ENCODE peak calls at places on chromosomes 6 and 20, in eight cellular contexts. L, J, W, Z, R, P, B and Q are unnamed samples.

GRCh38 chr6:25232478-25232877 is 46.7 kb upstream of the CARMIL1 start:
- DNase-seq in B (no peak), R (no peak), L (no peak), Z (no peak), W (no peak), J (peak), P (no peak), Q (peak)

GRCh38 chr6:143549630-143550268 is 38.2 kb upstream of the FUCA2 start:
- DNase-seq in R (no peak), L (no peak), B (no peak), Z (peak), W (peak), P (no peak), J (no peak), Q (no peak)

GRCh38 chr6:55734256-55734655 is 141.1 kb downstream of the BMP5 start:
- DNase-seq in Z (peak), B (no peak), W (no peak), R (no peak), J (no peak), L (no peak), P (peak), Q (no peak)

GRCh38 chr6:16684896-16685554 is 76.2 kb downstream of the ATXN1 start:
- DNase-seq in J (no peak), P (no peak), R (no peak), B (peak), L (no peak), Z (peak), W (peak), Q (no peak)

GRCh38 chr20:62356143-62356947 is 10.8 kb downstream of the LAMA5 start:
- DNase-seq in J (no peak), P (no peak), R (peak), B (no peak), Z (no peak), L (no peak), W (no peak), Q (no peak)

GRCh38 chr6:13044390-13044789 is 283.9 kb downstream of the TBC1D7 start:
- DNase-seq in Z (peak), R (no peak), L (no peak), P (no peak), J (no peak), W (peak), B (no peak), Q (no peak)

GRCh38 chr20:49320460-49320859 is 42.6 kb upstream of the ZNFX1 start:
- DNase-seq in B (no peak), L (no peak), R (no peak), W (no peak), Z (peak), J (no peak), P (peak), Q (no peak)

GRCh38 chr20:31808481-31808880 is 10.7 kb upstream of the MYLK2 start:
- DNase-seq in W (no peak), R (no peak), J (no peak), P (no peak), Z (peak), B (no peak), L (no peak), Q (no peak)

GRCh38 chr6:150783818-150784217 is 81.7 kb upstream of the MTHFD1L start:
- DNase-seq in R (no peak), P (no peak), W (no peak), Z (no peak), J (no peak), L (no peak), B (no peak), Q (no peak)

GRCh38 chr6:3138341-3138740 is 19.0 kb downstream of the TUBB2A start:
- DNase-seq in Z (no peak), R (no peak), B (no peak), W (no peak), P (no peak), L (no peak), J (no peak), Q (no peak)

GRCh38 chr6:160249687-160250086 is 8.9 kb downstream of the SLC22A2 start:
- DNase-seq in B (no peak), W (no peak), J (no peak), R (no peak), P (no peak), L (no peak), Z (no peak), Q (no peak)

GRCh38 chr6:2155206-2155605 is 90.2 kb downstream of the GMDS start:
- DNase-seq in Z (no peak), J (no peak), R (no peak), W (no peak), B (no peak), P (no peak), L (no peak), Q (no peak)

GRCh38 chr6:78565997-78566396 is 301.4 kb upstream of the IRAK1BP1 start:
- DNase-seq in J (no peak), W (no peak), B (no peak), L (no peak), Z (no peak), P (no peak), R (no peak), Q (no peak)

GRCh38 chr6:137214931-137215330 is 4.3 kb downstream of the IFNGR1 start:
- DNase-seq in B (no peak), Z (no peak), W (no peak), P (no peak), R (no peak), J (no peak), L (no peak), Q (no peak)

GRCh38 chr6:148112851-148113319 is 229.8 kb upstream of the SASH1 start:
- DNase-seq in Z (peak), B (no peak), P (no peak), R (no peak), L (no peak), W (no peak), J (no peak), Q (no peak)

GRCh38 chr6:42996513-42996912 is 12.1 kb downstream of the PPP2R5D start:
- DNase-seq in Z (no peak), B (no peak), P (no peak), J (no peak), L (no peak), W (no peak), R (no peak), Q (no peak)

GRCh38 chr6:128519931-128520435 is 416 bp downstream of the PTPRK start:
- DNase-seq in W (no peak), Z (no peak), R (peak), B (peak), J (no peak), L (no peak), P (no peak), Q (no peak)

GRCh38 chr6:144644776-144645175 is 359.6 kb downstream of the UTRN start:
- DNase-seq in Z (peak), W (no peak), R (no peak), L (no peak), P (no peak), B (no peak), J (no peak), Q (no peak)

GRCh38 chr6:148747493-148748160 is 797 bp downstream of the UST start:
- DNase-seq in W (no peak), B (peak), L (no peak), P (peak), J (peak), R (peak), Z (peak), Q (no peak)

GRCh38 chr6:14017626-14018475 is 93.1 kb downstream of the RNF182 start:
- DNase-seq in P (no peak), R (no peak), L (no peak), Z (no peak), B (no peak), W (no peak), J (no peak), Q (no peak)

GRCh38 chr6:157249756-157250155 is 73.6 kb downstream of the TMEM242 start:
- DNase-seq in Z (no peak), W (no peak), L (no peak), B (no peak), P (no peak), R (no peak), J (no peak), Q (no peak)

GRCh38 chr6:34940030-34940434 is 51.0 kb downstream of the ANKS1A start:
- DNase-seq in R (no peak), J (no peak), W (no peak), B (no peak), P (no peak), Z (no peak), L (no peak), Q (no peak)

GRCh38 chr20:48846516-48847492 is 19.0 kb upstream of the PREX1 start:
- DNase-seq in B (no peak), L (no peak), W (no peak), Z (no peak), P (no peak), J (no peak), R (no peak), Q (no peak)

GRCh38 chr6:28885149-28885738 is 38.5 kb downstream of the TRIM27 start:
- DNase-seq in W (no peak), Z (no peak), L (no peak), J (no peak), B (no peak), P (no peak), R (no peak), Q (no peak)

GRCh38 chr20:47508228-47508752 is 6.6 kb downstream of the NCOA3 start:
- DNase-seq in Z (no peak), J (no peak), R (no peak), P (no peak), B (no peak), L (no peak), W (no peak), Q (no peak)

GRCh38 chr6:7463785-7464184 is 74.2 kb downstream of the RIOK1 start:
- DNase-seq in P (no peak), L (no peak), W (no peak), J (no peak), Z (no peak), B (no peak), R (no peak), Q (no peak)